ENCODE peak calls at places on chromosomes 13 and 19, in seven cellular contexts. S is stomach; Y is CD8-positive, alpha-beta memory T cell; C is uterus; N is cardiac muscle cell; T is ovary; X is CD4-positive, alpha-beta memory T cell. I is an unnamed sample.

GRCh38 chr19:17522988-17523872 is 11.8 kb downstream of the PGLS start:
- DNase-seq in S (peak; percentile 49), Y (peak; percentile 64), C (no peak), N (no peak), T (no peak), X (peak; percentile 37), I (peak; percentile 21)

GRCh38 chr19:2962018-2962670 is 15.2 kb upstream of the TLE6 start:
- DNase-seq in S (peak; percentile 49), Y (peak; percentile 54), C (peak; percentile 78), N (peak; percentile 85), T (no peak), X (peak; percentile 79), I (peak; percentile 58)

GRCh38 chr13:76861859-76862258 is 24.3 kb downstream of the KCTD12 start:
- DNase-seq in S (no peak), Y (no peak), C (no peak), N (peak; percentile 83), T (no peak), X (no peak), I (no peak)

GRCh38 chr19:47296036-47296435 is 13.6 kb upstream of the C5AR1 start:
- DNase-seq in S (peak; percentile 81), Y (peak; percentile 83), C (peak; percentile 81), N (peak; percentile 95), T (peak; percentile 59), X (peak; percentile 77), I (peak; percentile 78)

GRCh38 chr19:14003279-14004051 is 2.7 kb downstream of the RFX1 start:
- DNase-seq in S (no peak), Y (peak; percentile 44), C (no peak), N (no peak), T (no peak), X (peak; percentile 42), I (no peak)

GRCh38 chr19:956747-957451 is 27.2 kb upstream of the WDR18 start:
- DNase-seq in S (no peak), Y (no peak), C (no peak), N (peak; percentile 18), T (no peak), X (no peak), I (peak; percentile 30)

GRCh38 chr19:44925114-44925891 is 10.9 kb downstream of the APOC1 start:
- DNase-seq in S (peak; percentile 52), Y (no peak), C (peak; percentile 68), N (no peak), T (peak; percentile 89), X (no peak), I (no peak)

GRCh38 chr13:40668335-40668734 is 1.9 kb upstream of the FOXO1 start:
- DNase-seq in S (no peak), Y (peak; percentile 74), C (peak; percentile 54), N (no peak), T (peak; percentile 54), X (peak; percentile 33), I (no peak)

GRCh38 chr19:37932985-37933953 is 26.3 kb downstream of the SIPA1L3 start:
- DNase-seq in S (peak; percentile 60), Y (no peak), C (no peak), N (no peak), T (no peak), X (no peak), I (no peak)

GRCh38 chr19:5914946-5915781 is 1.1 kb downstream of the CAPS start:
- DNase-seq in S (peak; percentile 80), Y (no peak), C (no peak), N (peak; percentile 49), T (no peak), X (no peak), I (peak; percentile 35)

GRCh38 chr19:10471909-10472308 is 31.2 kb downstream of the KEAP1 start:
- DNase-seq in S (no peak), Y (no peak), C (no peak), N (peak; percentile 29), T (no peak), X (peak; percentile 18), I (no peak)

GRCh38 chr13:19159761-19160420 is 21.7 kb downstream of the TUBA3C start:
- DNase-seq in S (no peak), Y (no peak), C (no peak), N (no peak), T (no peak), X (no peak), I (no peak)

GRCh38 chr19:21947775-21948174 is 63.0 kb downstream of the ZNF208 start:
- DNase-seq in S (no peak), Y (no peak), C (no peak), N (peak; percentile 0), T (no peak), X (no peak), I (no peak)

GRCh38 chr13:101916108-101916757 is 463.8 kb downstream of the ITGBL1 start:
- DNase-seq in S (no peak), Y (no peak), C (no peak), N (peak; percentile 63), T (no peak), X (no peak), I (peak; percentile 30)

GRCh38 chr19:46714523-46715106 is 2.3 kb downstream of the PRKD2 start:
- DNase-seq in S (no peak), Y (no peak), C (no peak), N (no peak), T (no peak), X (peak; percentile 79), I (no peak)

GRCh38 chr13:65095118-65095517 is 2135.0 kb downstream of the PCDH9 start:
- DNase-seq in S (no peak), Y (no peak), C (no peak), N (no peak), T (no peak), X (no peak), I (no peak)

GRCh38 chr13:114146173-114146572 is 13.8 kb upstream of the RASA3 start:
- DNase-seq in S (no peak), Y (peak; percentile 41), C (no peak), N (no peak), T (no peak), X (no peak), I (no peak)

GRCh38 chr19:38135150-38135998 is 88.6 kb downstream of the DPF1 start:
- DNase-seq in S (no peak), Y (no peak), C (no peak), N (no peak), T (no peak), X (no peak), I (no peak)

GRCh38 chr19:38375098-38375493 is 725 bp downstream of the PSMD8 start:
- DNase-seq in S (no peak), Y (no peak), C (no peak), N (no peak), T (no peak), X (no peak), I (no peak)

GRCh38 chr13:76226941-76227340 is 590.8 kb downstream of the LMO7 start:
- DNase-seq in S (no peak), Y (no peak), C (no peak), N (no peak), T (no peak), X (no peak), I (no peak)

GRCh38 chr13:107360010-107360409 is 792.1 kb upstream of the ARGLU1 start:
- DNase-seq in S (no peak), Y (no peak), C (no peak), N (no peak), T (no peak), X (no peak), I (no peak)

GRCh38 chr19:5154799-5155426 is 185.7 kb downstream of the PTPRS start:
- DNase-seq in S (no peak), Y (no peak), C (no peak), N (no peak), T (no peak), X (no peak), I (no peak)

GRCh38 chr13:31322025-31322424 is 122.2 kb downstream of the B3GLCT start:
- DNase-seq in S (no peak), Y (no peak), C (peak; percentile 50), N (peak; percentile 2), T (no peak), X (no peak), I (peak; percentile 28)

GRCh38 chr19:12611361-12611699 is 610 bp downstream of the ZNF791 start:
- DNase-seq in S (peak; percentile 74), Y (no peak), C (peak; percentile 72), N (peak; percentile 77), T (peak; percentile 77), X (no peak), I (peak; percentile 79)

GRCh38 chr13:49731766-49732165 is 40.5 kb upstream of the EBPL start:
- DNase-seq in S (no peak), Y (no peak), C (no peak), N (no peak), T (no peak), X (no peak), I (no peak)

GRCh38 chr19:17473041-17473440 is 2.7 kb downstream of the SLC27A1 start:
- DNase-seq in S (peak; percentile 30), Y (no peak), C (no peak), N (no peak), T (no peak), X (no peak), I (no peak)

GRCh38 chr13:29046588-29046987 is 226.4 kb downstream of the MTUS2 start:
- DNase-seq in S (no peak), Y (no peak), C (no peak), N (peak; percentile 50), T (no peak), X (no peak), I (no peak)

GRCh38 chr19:6002591-6002990 is 24.7 kb upstream of the RANBP3 start:
- DNase-seq in S (no peak), Y (no peak), C (no peak), N (no peak), T (no peak), X (no peak), I (no peak)

GRCh38 chr19:1125601-1126533 is 22.1 kb downstream of the GPX4 start:
- DNase-seq in S (no peak), Y (no peak), C (no peak), N (no peak), T (no peak), X (no peak), I (no peak)

DNA sequence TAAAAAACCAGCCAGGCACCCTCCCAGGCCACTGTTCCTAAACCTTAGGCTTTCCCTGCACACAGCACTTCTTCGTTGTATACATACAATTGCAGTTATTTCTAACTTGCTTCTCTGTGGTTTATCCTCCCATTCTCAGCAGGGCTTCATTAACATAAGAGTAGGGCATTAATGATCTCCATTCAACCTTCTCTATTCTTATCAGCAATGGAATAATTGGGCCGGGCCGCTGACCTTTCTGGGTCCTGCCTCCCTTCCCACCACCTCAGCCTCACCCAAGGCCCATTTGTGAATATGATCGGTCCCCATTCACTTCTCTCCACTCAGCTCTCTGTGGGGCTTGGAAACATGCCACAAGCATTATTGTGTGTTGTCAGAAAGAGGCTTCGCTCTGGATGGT is 184.2 kb downstream of the SUCLA2 start:
- DNase-seq in S (no peak), Y (no peak), C (no peak), N (no peak), T (no peak), X (no peak), I (no peak)
- H3K27ac ChIP-seq in S (no peak overlapping the region), Y (no peak overlapping the region), C (no peak overlapping the region), N (no peak overlapping the region), T (no peak overlapping the region), X (no peak overlapping the region), I (no peak overlapping the region)

GRCh38 chr13:97106323-97106722 is 112.0 kb upstream of the OXGR1 start:
- DNase-seq in S (no peak), Y (no peak), C (no peak), N (no peak), T (no peak), X (no peak), I (no peak)
- H3K4me3 ChIP-seq in S (no peak overlapping the region), Y (no peak overlapping the region), C (no peak overlapping the region), N (no peak overlapping the region), T (no peak overlapping the region), X (no peak overlapping the region), I (no peak overlapping the region)

GRCh38 chr13:110320645-110321044 is 13.6 kb downstream of the COL4A2 start:
- DNase-seq in S (no peak), Y (no peak), C (no peak), N (no peak), T (no peak), X (no peak), I (no peak)
- H3K27ac ChIP-seq in S (peak overlapping the region; percentile 57), Y (no peak overlapping the region), C (peak overlapping the region; percentile 89), N (no peak overlapping the region), T (no peak overlapping the region), X (no peak overlapping the region), I (peak overlapping the region; percentile 63)

GRCh38 chr19:49807888-49808675 is 5.0 kb downstream of the FUZ start:
- DNase-seq in S (no peak), Y (no peak), C (no peak), N (no peak), T (peak; percentile 36), X (no peak), I (no peak)
- H3K4me3 ChIP-seq in S (peak overlapping the region; percentile 91), Y (no peak overlapping the region), C (peak overlapping the region; percentile 67), N (no peak overlapping the region), T (peak overlapping the region; percentile 81), X (no peak overlapping the region), I (no peak overlapping the region)